ENCODE peak calls at places on chromosomes 11 and 22, in four cellular contexts. X is keratinocyte, Z is mucosa of descending colon, L is upper lobe of right lung. G is an unnamed sample.

GRCh38 chr11:114684636-114685035 is 6.3 kb downstream of the NXPE2 start:
- DNase-seq in X (no peak), Z (no peak), L (no peak), G (no peak)

GRCh38 chr11:17558916-17559315 is 11.9 kb downstream of the OTOG start:
- DNase-seq in X (no peak), Z (no peak), L (no peak), G (no peak)

GRCh38 chr11:114158886-114159285 is 99.4 kb downstream of the ZBTB16 start:
- DNase-seq in X (no peak), Z (no peak), L (no peak), G (no peak)

GRCh38 chr11:27977031-27977430 is 130.9 kb downstream of the KIF18A start:
- DNase-seq in X (no peak), Z (no peak), L (no peak), G (peak; percentile 82)

GRCh38 chr22:38754247-38755154 is 1.3 kb downstream of the SUN2 start:
- DNase-seq in X (no peak), Z (peak; percentile 75), L (no peak), G (no peak)

GRCh38 chr11:60952742-60953170 is 780 bp upstream of the SLC15A3 start:
- DNase-seq in X (no peak), Z (no peak), L (no peak), G (no peak)

GRCh38 chr22:39496131-39496838 is 5.8 kb upstream of the MIEF1 start:
- DNase-seq in X (no peak), Z (peak; percentile 77), L (peak; percentile 85), G (no peak)

GRCh38 chr11:2843551-2843950 is 42.0 kb downstream of the CDKN1C start:
- DNase-seq in X (no peak), Z (no peak), L (no peak), G (no peak)

GRCh38 chr22:27948569-27948968 is 29.5 kb upstream of the PITPNB start:
- DNase-seq in X (no peak), Z (no peak), L (no peak), G (no peak)

GRCh38 chr11:78111298-78111697 is 28.1 kb downstream of the ALG8 start:
- DNase-seq in X (no peak), Z (no peak), L (no peak), G (no peak)

GRCh38 chr11:78109011-78109685 is 29.5 kb upstream of the NDUFC2 start:
- DNase-seq in X (no peak), Z (no peak), L (no peak), G (no peak)

GRCh38 chr11:78112588-78113275 is 26.7 kb downstream of the ALG8 start:
- DNase-seq in X (no peak), Z (no peak), L (no peak), G (no peak)

GRCh38 chr11:78110830-78111229 is 28.6 kb downstream of the ALG8 start:
- DNase-seq in X (no peak), Z (no peak), L (no peak), G (no peak)

DNA sequence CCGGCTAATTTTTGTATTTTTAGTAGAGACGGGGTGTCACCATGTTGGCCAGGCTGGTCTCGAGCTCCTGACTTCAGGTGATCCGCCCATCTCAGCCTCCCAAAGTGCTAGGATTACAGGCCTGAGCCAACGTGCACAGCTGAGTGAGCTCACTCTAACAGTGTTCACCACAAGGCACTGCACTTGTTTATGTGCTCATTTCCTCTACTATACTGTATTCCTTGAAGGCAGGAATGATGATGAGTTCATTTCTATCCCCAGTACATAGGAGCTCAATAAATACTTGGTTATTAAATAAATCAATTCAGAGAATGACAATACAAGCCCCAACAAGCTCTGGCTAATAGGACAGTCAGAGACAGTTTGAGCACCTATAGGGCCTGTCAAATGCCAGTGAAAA is 29.1 kb downstream of the ALG8 start:
- DNase-seq in X (no peak), Z (no peak), L (no peak), G (no peak)
- H3K36me3 ChIP-seq in X (peaks cover 17% of the 10 kb centered on the region), Z (no peaks in the 10 kb centered on the region), L (peaks cover 57% of the 10 kb centered on the region), G (no peaks in the 10 kb centered on the region)

DNA sequence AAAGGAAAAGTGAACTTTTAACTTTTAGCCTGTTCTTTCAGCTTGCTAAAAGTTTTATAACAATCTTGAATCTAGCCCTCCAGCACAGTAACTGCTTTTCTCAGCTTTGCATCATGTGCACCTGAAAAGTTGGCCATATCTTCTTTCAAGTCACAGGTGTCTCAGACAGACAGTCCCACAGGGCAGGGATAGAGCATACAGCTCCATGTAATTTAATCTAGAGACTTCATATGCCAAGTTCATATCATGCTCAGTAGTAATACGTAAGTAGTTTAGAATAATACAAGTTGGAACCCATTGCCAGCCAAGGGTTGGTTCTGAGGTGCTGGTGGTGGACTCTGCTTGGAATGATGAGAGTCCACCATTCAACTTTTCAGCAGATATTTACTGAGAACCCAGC is 68.6 kb downstream of the PKNOX2 start:
- DNase-seq in X (no peak), Z (no peak), L (no peak), G (no peak)
- TF ChIP-seq CTCF in X (no peak), Z (no peak), L (no peak), G (no peak)

GRCh38 chr22:41327124-41327523 is 25.8 kb downstream of the ZC3H7B start:
- DNase-seq in X (no peak), Z (no peak), L (no peak), G (no peak)
- H3K36me3 ChIP-seq in X (peaks cover 57% of the 10 kb centered on the region), Z (no peaks in the 10 kb centered on the region), L (peaks cover 79% of the 10 kb centered on the region), G (peaks cover 2% of the 10 kb centered on the region)

GRCh38 chr11:63681208-63682044 is at the start of gene RTN3:
- DNase-seq in X (peak; percentile 94), Z (peak; percentile 97), L (peak; percentile 99), G (peak; percentile 88)
- TF ChIP-seq CTCF in X (no peak), Z (peak; percentile 12), L (peak; percentile 14), G (no peak)

DNA sequence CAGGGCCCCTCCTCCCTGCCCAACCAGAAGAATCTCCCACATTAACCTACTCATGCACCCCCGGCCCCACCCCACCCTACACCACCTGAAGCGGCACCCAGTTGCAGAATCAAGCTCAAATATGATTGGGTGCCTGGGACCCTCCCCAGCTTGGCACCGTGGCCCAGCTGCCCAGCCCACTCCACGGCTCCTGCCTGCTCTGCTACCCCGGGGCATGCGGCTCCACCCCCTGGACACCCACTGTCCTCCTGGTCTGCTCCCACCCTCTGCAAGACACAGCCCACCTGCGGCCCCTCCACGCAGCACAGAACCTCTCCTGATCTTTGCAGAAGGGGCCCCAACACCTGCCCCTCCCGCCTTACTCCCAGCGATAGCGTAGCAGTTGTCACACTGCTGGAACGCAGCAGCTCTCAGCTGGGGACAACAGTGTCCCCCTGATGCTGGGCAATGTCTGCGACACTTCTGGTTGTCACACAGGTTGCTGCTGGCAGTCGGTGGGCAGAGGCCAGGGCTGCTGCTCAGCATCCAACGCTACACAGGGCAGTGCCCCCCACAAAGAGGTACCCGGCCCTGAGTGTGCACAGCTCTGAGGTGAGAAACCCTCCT is 32.0 kb upstream of the TESMIN start:
- DNase-seq in X (no peak), Z (no peak), L (no peak), G (no peak)
- H3K36me3 ChIP-seq in X (no peaks in the 10 kb centered on the region), Z (peaks cover 14% of the 10 kb centered on the region), L (peaks cover 92% of the 10 kb centered on the region), G (no peaks in the 10 kb centered on the region)

GRCh38 chr11:121534131-121535093 is 81.6 kb upstream of the SORL1-AS1 start:
- DNase-seq in X (no peak), Z (no peak), L (no peak), G (no peak)
- TF ChIP-seq CTCF in X (peak; percentile 43), Z (no peak), L (peak; percentile 28), G (peak; percentile 4)

GRCh38 chr11:74097838-74098237 is 73.0 kb downstream of the C2CD3 start:
- DNase-seq in X (no peak), Z (no peak), L (no peak), G (no peak)
- H3K36me3 ChIP-seq in X (peaks cover 6% of the 10 kb centered on the region), Z (no peaks in the 10 kb centered on the region), L (peaks cover 78% of the 10 kb centered on the region), G (peaks cover 1% of the 10 kb centered on the region)

GRCh38 chr11:88469828-88470227 is 132.3 kb upstream of the CTSC start:
- DNase-seq in X (no peak), Z (no peak), L (no peak), G (no peak)
- TF ChIP-seq CTCF in X (no peak), Z (no peak), L (no peak), G (no peak)

DNA sequence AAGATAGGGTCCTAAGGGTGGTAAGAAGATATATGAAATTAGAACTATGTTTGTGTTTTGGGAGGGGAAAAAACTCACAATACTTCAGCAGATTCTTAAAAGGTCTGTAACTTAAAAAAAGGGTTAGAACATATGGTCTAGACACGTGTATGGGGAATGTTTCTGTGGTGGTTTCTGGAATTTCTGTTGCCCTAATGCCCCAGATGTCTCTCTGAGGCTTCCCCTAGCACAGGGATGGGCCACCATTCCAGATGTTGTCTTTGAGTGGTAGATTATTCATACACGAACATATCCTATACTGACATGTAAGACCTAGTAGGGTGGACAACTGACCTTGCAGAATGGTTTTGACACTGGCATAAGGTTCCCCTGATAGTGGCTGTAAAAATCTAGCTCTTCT is 26.2 kb downstream of the EHF start:
- DNase-seq in X (no peak), Z (no peak), L (no peak), G (no peak)
- H3K36me3 ChIP-seq in X (peaks cover 61% of the 10 kb centered on the region), Z (peaks cover 2% of the 10 kb centered on the region), L (no peaks in the 10 kb centered on the region), G (no peaks in the 10 kb centered on the region)

GRCh38 chr11:117369521-117369920 is 41.9 kb downstream of the CEP164 start:
- DNase-seq in X (no peak), Z (no peak), L (no peak), G (no peak)
- TF ChIP-seq CTCF in X (no peak), Z (no peak), L (no peak), G (no peak)